ENCODE peak calls at places on chromosomes 16 and 17, in four cellular contexts. Z is nephron progenitor cell; Q is activated T-helper 1 cell treated with anti-CD3 and anti-CD28 coated beads, Interleukin-2, amount 50 U/mL, for 16 hours; E is glutamatergic neuron. D is an unnamed sample.

GRCh38 chr17:17671369-17672119 is 9.7 kb upstream of the RAI1 start:
- DNase-seq in Z (no peak), Q (no peak), E (no peak), D (no peak)

GRCh38 chr16:89924925-89925307 is 1.8 kb downstream of the TUBB3 start:
- DNase-seq in Z (no peak), Q (no peak), E (no peak), D (peak; percentile 60)

GRCh38 chr17:32356750-32357149 is 6.8 kb downstream of the ZNF207 start:
- DNase-seq in Z (no peak), Q (no peak), E (no peak), D (no peak)

GRCh38 chr17:45578516-45579455 is 88.3 kb upstream of the PLEKHM1 start:
- DNase-seq in Z (no peak), Q (no peak), E (no peak), D (no peak)

GRCh38 chr17:4362141-4362540 is 4.3 kb downstream of the UBE2G1 start:
- DNase-seq in Z (no peak), Q (no peak), E (no peak), D (no peak)

GRCh38 chr17:39607851-39608130 is at the start of gene NEUROD2:
- DNase-seq in Z (no peak), Q (no peak), E (no peak), D (no peak)

GRCh38 chr17:15965510-15965909 is 20.6 kb downstream of the ADORA2B start:
- DNase-seq in Z (no peak), Q (no peak), E (no peak), D (peak; percentile 69)

GRCh38 chr17:9231449-9232154 is 210.3 kb downstream of the NTN1 start:
- DNase-seq in Z (no peak), Q (no peak), E (peak; percentile 17), D (no peak)

GRCh38 chr17:50056961-50057330 is 1.0 kb downstream of the ITGA3 start:
- DNase-seq in Z (peak; percentile 27), Q (no peak), E (no peak), D (no peak)

GRCh38 chr17:77471984-77472836 is 331.4 kb downstream of the SEC14L1 start:
- DNase-seq in Z (no peak), Q (no peak), E (no peak), D (peak; percentile 46)

D was measured in retina.